ENCODE peak calls at places on chromosome 22, in seven cellular contexts. One of them, this sample, is unnamed.

GRCh38 chr22:24875862-24876506 is 70.0 kb downstream of the SGSM1 start:
- DNase-seq in H9: peak; percentile 69
- DNase-seq in mesendoderm: peak; percentile 69
- DNase-seq in neuronal stem cell: peak; percentile 42
- DNase-seq in H1: peak; percentile 80
- DNase-seq in mesenchymal stem cell: peak; percentile 24
- DNase-seq in trophoblast cell: peak; percentile 31
- DNase-seq in this sample: no peak

GRCh38 chr22:35727436-35727835 is 9.8 kb downstream of the APOL5 start:
- DNase-seq in H9: no peak
- DNase-seq in mesendoderm: no peak
- DNase-seq in neuronal stem cell: no peak
- DNase-seq in H1: no peak
- DNase-seq in mesenchymal stem cell: no peak
- DNase-seq in trophoblast cell: peak; percentile 81
- DNase-seq in this sample: peak; percentile 50

GRCh38 chr22:40463017-40463631 is 92.7 kb downstream of the SGSM3 start:
- DNase-seq in H9: no peak
- DNase-seq in mesendoderm: no peak
- DNase-seq in neuronal stem cell: no peak
- DNase-seq in H1: no peak
- DNase-seq in mesenchymal stem cell: no peak
- DNase-seq in trophoblast cell: no peak
- DNase-seq in this sample: no peak

GRCh38 chr22:36741204-36741793 is 34.6 kb downstream of the IFT27 start:
- DNase-seq in H9: peak; percentile 54
- DNase-seq in mesendoderm: peak; percentile 68
- DNase-seq in neuronal stem cell: no peak
- DNase-seq in H1: no peak
- DNase-seq in mesenchymal stem cell: peak; percentile 12
- DNase-seq in trophoblast cell: no peak
- DNase-seq in this sample: no peak

GRCh38 chr22:18954941-18955571 is 19.0 kb upstream of the PRODH start:
- DNase-seq in H9: no peak
- DNase-seq in mesendoderm: no peak
- DNase-seq in neuronal stem cell: no peak
- DNase-seq in H1: no peak
- DNase-seq in mesenchymal stem cell: no peak
- DNase-seq in trophoblast cell: no peak
- DNase-seq in this sample: no peak

GRCh38 chr22:45389546-45389945 is 23.9 kb downstream of the SMC1B start:
- DNase-seq in H9: no peak
- DNase-seq in mesendoderm: peak; percentile 85
- DNase-seq in neuronal stem cell: no peak
- DNase-seq in H1: no peak
- DNase-seq in mesenchymal stem cell: no peak
- DNase-seq in trophoblast cell: peak; percentile 92
- DNase-seq in this sample: no peak

GRCh38 chr22:50506611-50507420 is 686 bp downstream of the LMF2 start:
- DNase-seq in H9: peak; percentile 44
- DNase-seq in mesendoderm: no peak
- DNase-seq in neuronal stem cell: no peak
- DNase-seq in H1: peak; percentile 53
- DNase-seq in mesenchymal stem cell: peak; percentile 25
- DNase-seq in trophoblast cell: peak; percentile 82
- DNase-seq in this sample: no peak

GRCh38 chr22:45855961-45856360 is 121.0 kb downstream of the WNT7B start:
- DNase-seq in H9: no peak
- DNase-seq in mesendoderm: no peak
- DNase-seq in neuronal stem cell: no peak
- DNase-seq in H1: no peak
- DNase-seq in mesenchymal stem cell: no peak
- DNase-seq in trophoblast cell: no peak
- DNase-seq in this sample: no peak

GRCh38 chr22:29105468-29105867 is 32.6 kb downstream of the KREMEN1 start:
- DNase-seq in H9: no peak
- DNase-seq in mesendoderm: no peak
- DNase-seq in neuronal stem cell: no peak
- DNase-seq in H1: no peak
- DNase-seq in mesenchymal stem cell: no peak
- DNase-seq in trophoblast cell: no peak
- DNase-seq in this sample: peak; percentile 35

GRCh38 chr22:35900483-35901168 is 128.0 kb downstream of the RBFOX2 start:
- DNase-seq in H9: no peak
- DNase-seq in mesendoderm: peak; percentile 78
- DNase-seq in neuronal stem cell: no peak
- DNase-seq in H1: no peak
- DNase-seq in mesenchymal stem cell: peak; percentile 61
- DNase-seq in trophoblast cell: peak; percentile 51
- DNase-seq in this sample: peak; percentile 81

GRCh38 chr22:29331213-29331612 is 15.7 kb upstream of the RASL10A start:
- DNase-seq in H9: no peak
- DNase-seq in mesendoderm: no peak
- DNase-seq in neuronal stem cell: no peak
- DNase-seq in H1: no peak
- DNase-seq in mesenchymal stem cell: no peak
- DNase-seq in trophoblast cell: no peak
- DNase-seq in this sample: no peak

GRCh38 chr22:29476116-29476515 is 3.9 kb upstream of the NEFH start:
- DNase-seq in H9: no peak
- DNase-seq in mesendoderm: no peak
- DNase-seq in neuronal stem cell: no peak
- DNase-seq in H1: no peak
- DNase-seq in mesenchymal stem cell: no peak
- DNase-seq in trophoblast cell: no peak
- DNase-seq in this sample: no peak

GRCh38 chr22:40428796-40429195 is 58.4 kb downstream of the SGSM3 start:
- DNase-seq in H9: no peak
- DNase-seq in mesendoderm: no peak
- DNase-seq in neuronal stem cell: no peak
- DNase-seq in H1: no peak
- DNase-seq in mesenchymal stem cell: no peak
- DNase-seq in trophoblast cell: no peak
- DNase-seq in this sample: no peak

GRCh38 chr22:50621491-50621880 is 6.5 kb downstream of the ARSA start:
- DNase-seq in H9: peak; percentile 18
- DNase-seq in mesendoderm: no peak
- DNase-seq in neuronal stem cell: no peak
- DNase-seq in H1: no peak
- DNase-seq in mesenchymal stem cell: no peak
- DNase-seq in trophoblast cell: peak; percentile 18
- DNase-seq in this sample: no peak

GRCh38 chr22:49869855-49870712 is 16.4 kb downstream of the ZBED4 start:
- DNase-seq in H9: no peak
- DNase-seq in mesendoderm: no peak
- DNase-seq in neuronal stem cell: no peak
- DNase-seq in H1: no peak
- DNase-seq in mesenchymal stem cell: no peak
- DNase-seq in trophoblast cell: no peak
- DNase-seq in this sample: no peak

GRCh38 chr22:29259253-29259899 is 8.4 kb downstream of the RHBDD3 start:
- DNase-seq in H9: peak; percentile 59
- DNase-seq in mesendoderm: peak; percentile 61
- DNase-seq in neuronal stem cell: no peak
- DNase-seq in H1: no peak
- DNase-seq in mesenchymal stem cell: no peak
- DNase-seq in trophoblast cell: no peak
- DNase-seq in this sample: no peak

DNA sequence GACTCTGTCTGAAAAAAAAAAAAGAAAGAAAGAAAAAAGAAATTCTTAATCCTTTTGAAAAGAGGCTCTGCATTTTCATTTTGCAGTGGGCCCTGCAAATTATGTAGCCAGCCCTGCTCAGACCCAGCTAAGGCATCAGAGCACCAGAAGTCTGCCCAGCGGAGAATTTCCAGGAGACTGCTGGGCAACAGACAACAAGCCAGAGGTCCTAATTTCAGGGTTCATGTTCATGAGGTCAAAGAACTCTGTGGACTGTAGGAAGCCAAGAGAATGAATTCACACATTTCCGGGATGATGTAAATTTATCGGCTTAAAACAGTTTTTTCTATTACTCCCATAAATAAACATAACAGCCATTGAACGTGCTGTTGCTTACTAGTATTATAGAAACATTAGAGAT is 14.8 kb upstream of the RTCB start:
- DNase-seq in H9: no peak
- DNase-seq in mesendoderm: no peak
- DNase-seq in neuronal stem cell: no peak
- DNase-seq in H1: no peak
- DNase-seq in mesenchymal stem cell: no peak
- DNase-seq in trophoblast cell: no peak
- DNase-seq in this sample: no peak
- H4K8ac ChIP-seq in H9: no peak overlapping the region
- H4K8ac ChIP-seq in mesendoderm: no peak overlapping the region
- H4K8ac ChIP-seq in neuronal stem cell: no peak overlapping the region
- H4K8ac ChIP-seq in H1: no peak overlapping the region
- H4K8ac ChIP-seq in mesenchymal stem cell: no peak overlapping the region
- H4K8ac ChIP-seq in trophoblast cell: no peak overlapping the region
- H4K8ac ChIP-seq in this sample: no peak overlapping the region

GRCh38 chr22:20259336-20259705 is 8.8 kb downstream of the RTN4R start:
- DNase-seq in H9: no peak
- DNase-seq in mesendoderm: no peak
- DNase-seq in neuronal stem cell: no peak
- DNase-seq in H1: no peak
- DNase-seq in mesenchymal stem cell: no peak
- DNase-seq in trophoblast cell: no peak
- DNase-seq in this sample: no peak
- H2BK120ac ChIP-seq in H9: no peak overlapping the region
- H2BK120ac ChIP-seq in mesendoderm: no peak overlapping the region
- H2BK120ac ChIP-seq in neuronal stem cell: no peak overlapping the region
- H2BK120ac ChIP-seq in H1: no peak overlapping the region
- H2BK120ac ChIP-seq in mesenchymal stem cell: no peak overlapping the region
- H2BK120ac ChIP-seq in trophoblast cell: no peak overlapping the region
- H2BK120ac ChIP-seq in this sample: no peak overlapping the region

GRCh38 chr22:48452766-48453165 is 1374.9 kb downstream of the BRD1 start:
- DNase-seq in H9: no peak
- DNase-seq in mesendoderm: no peak
- DNase-seq in neuronal stem cell: no peak
- DNase-seq in H1: no peak
- DNase-seq in mesenchymal stem cell: no peak
- DNase-seq in trophoblast cell: no peak
- DNase-seq in this sample: no peak
- H4K8ac ChIP-seq in H9: no peak overlapping the region
- H4K8ac ChIP-seq in mesendoderm: no peak overlapping the region
- H4K8ac ChIP-seq in neuronal stem cell: no peak overlapping the region
- H4K8ac ChIP-seq in H1: no peak overlapping the region
- H4K8ac ChIP-seq in mesenchymal stem cell: no peak overlapping the region
- H4K8ac ChIP-seq in trophoblast cell: no peak overlapping the region
- H4K8ac ChIP-seq in this sample: no peak overlapping the region

GRCh38 chr22:23847991-23848864 is 9.4 kb upstream of the DERL3 start:
- DNase-seq in H9: peak; percentile 71
- DNase-seq in mesendoderm: peak; percentile 61
- DNase-seq in neuronal stem cell: no peak
- DNase-seq in H1: no peak
- DNase-seq in mesenchymal stem cell: no peak
- DNase-seq in trophoblast cell: no peak
- DNase-seq in this sample: no peak

GRCh38 chr22:23849009-23850006 is 8.4 kb upstream of the SLC2A11 start:
- DNase-seq in H9: peak; percentile 95
- DNase-seq in mesendoderm: peak; percentile 93
- DNase-seq in neuronal stem cell: peak; percentile 89
- DNase-seq in H1: peak; percentile 100
- DNase-seq in mesenchymal stem cell: peak; percentile 83
- DNase-seq in trophoblast cell: peak; percentile 97
- DNase-seq in this sample: peak; percentile 51

GRCh38 chr22:23844739-23845202 is 6.0 kb upstream of the DERL3 start:
- DNase-seq in H9: no peak
- DNase-seq in mesendoderm: no peak
- DNase-seq in neuronal stem cell: no peak
- DNase-seq in H1: no peak
- DNase-seq in mesenchymal stem cell: no peak
- DNase-seq in trophoblast cell: no peak
- DNase-seq in this sample: no peak

GRCh38 chr22:23845661-23846469 is 7.1 kb upstream of the DERL3 start:
- DNase-seq in H9: no peak
- DNase-seq in mesendoderm: no peak
- DNase-seq in neuronal stem cell: no peak
- DNase-seq in H1: no peak
- DNase-seq in mesenchymal stem cell: no peak
- DNase-seq in trophoblast cell: no peak
- DNase-seq in this sample: no peak

DNA sequence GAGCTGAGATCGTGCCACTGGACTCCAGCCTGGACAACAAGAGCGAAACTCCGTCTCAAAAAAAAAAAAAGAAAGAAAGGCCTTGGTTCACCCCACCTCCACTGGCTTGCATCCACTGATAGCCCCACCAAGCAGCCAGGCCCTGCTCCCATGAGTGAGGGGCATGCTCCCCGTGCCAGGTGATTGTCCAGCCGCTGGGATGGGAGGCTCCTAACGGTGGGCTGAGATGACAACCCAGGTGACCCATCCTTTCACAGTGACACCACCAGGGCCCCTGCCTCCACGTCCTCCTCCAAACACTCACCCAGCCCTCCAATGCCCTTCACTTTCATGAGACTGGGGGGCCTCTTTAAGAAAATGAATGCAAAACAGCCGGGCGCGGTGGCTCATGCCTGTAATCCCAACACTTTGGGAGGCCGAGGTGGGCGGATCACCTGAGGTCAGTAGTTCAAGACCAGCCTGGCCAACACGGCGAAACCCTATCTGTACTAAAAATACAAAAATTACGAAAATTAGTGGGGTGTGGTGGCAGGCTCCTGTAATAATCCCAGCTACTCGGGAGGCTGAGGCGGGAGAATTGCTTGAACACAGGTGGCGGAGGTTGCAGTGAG is 8.6 kb upstream of the DERL3 start:
- DNase-seq in H9: no peak
- DNase-seq in mesendoderm: no peak
- DNase-seq in neuronal stem cell: no peak
- DNase-seq in H1: no peak
- DNase-seq in mesenchymal stem cell: no peak
- DNase-seq in trophoblast cell: no peak
- DNase-seq in this sample: no peak
- H2BK120ac ChIP-seq in H9: no peak overlapping the region
- H2BK120ac ChIP-seq in mesendoderm: no peak overlapping the region
- H2BK120ac ChIP-seq in neuronal stem cell: no peak overlapping the region
- H2BK120ac ChIP-seq in H1: no peak overlapping the region
- H2BK120ac ChIP-seq in mesenchymal stem cell: no peak overlapping the region
- H2BK120ac ChIP-seq in trophoblast cell: no peak overlapping the region
- H2BK120ac ChIP-seq in this sample: no peak overlapping the region

DNA sequence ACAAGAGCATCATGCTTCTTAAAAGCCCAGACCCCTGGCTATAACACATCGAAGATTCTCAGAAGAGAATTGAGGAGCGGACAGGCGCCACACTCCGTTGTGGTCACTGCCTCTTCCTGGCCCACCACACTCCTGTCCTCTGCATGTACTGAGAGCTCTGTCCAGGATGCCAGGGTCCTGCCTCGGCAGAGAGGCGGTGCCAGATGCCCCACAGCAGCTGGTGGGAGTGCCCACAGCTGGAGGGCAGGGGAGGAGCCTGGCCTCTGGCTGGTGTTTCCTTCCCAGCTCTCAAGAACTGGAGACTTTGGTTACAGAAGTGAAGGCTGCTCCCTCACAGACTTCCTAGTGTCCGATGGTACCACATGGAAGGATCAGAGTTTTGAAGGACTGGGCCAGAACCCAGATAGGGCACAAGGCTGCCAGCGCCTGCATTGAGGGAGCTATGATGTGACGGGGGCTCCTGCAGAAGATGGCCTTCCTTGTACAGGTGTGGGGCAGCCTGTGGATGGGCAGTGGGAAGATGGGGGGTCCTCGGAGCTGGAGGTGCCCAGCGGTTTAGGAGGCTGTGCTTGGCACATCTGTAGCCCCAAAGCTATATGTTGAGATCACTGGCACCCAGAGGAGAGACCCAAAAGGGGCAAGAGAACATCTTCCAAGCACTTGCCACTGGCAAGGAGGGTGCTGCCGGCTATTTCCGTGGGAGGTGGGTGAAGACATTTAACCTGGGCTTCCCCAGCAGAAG is 19.4 kb downstream of the RSPH14 start:
- DNase-seq in H9: no peak
- DNase-seq in mesendoderm: no peak
- DNase-seq in neuronal stem cell: no peak
- DNase-seq in H1: no peak
- DNase-seq in mesenchymal stem cell: no peak
- DNase-seq in trophoblast cell: no peak
- DNase-seq in this sample: no peak
- H4K8ac ChIP-seq in H9: no peak overlapping the region
- H4K8ac ChIP-seq in mesendoderm: no peak overlapping the region
- H4K8ac ChIP-seq in neuronal stem cell: no peak overlapping the region
- H4K8ac ChIP-seq in H1: no peak overlapping the region
- H4K8ac ChIP-seq in mesenchymal stem cell: no peak overlapping the region
- H4K8ac ChIP-seq in trophoblast cell: no peak overlapping the region
- H4K8ac ChIP-seq in this sample: no peak overlapping the region

This sample was measured in IMR-90.